ENCODE peak calls at places on chromosomes 5 and 9, in nine cellular contexts. K is stimulated activated CD4-positive, alpha-beta T cell treated with anti-CD3 and anti-CD28 coated beads, Interleukin-1b, Interleukin-23, amount 100 ng/mL, for 48 hours; D is activated T-helper 1 cell treated with Interleukin-2 at 50 U/mL for 16 hours; X is stimulated activated naive CD4-positive, alpha-beta T cell; M is Kasumi-1; S is activated CD4-positive, alpha-beta T cell treated with anti-CD3 and anti-CD28 coated beads, Interleukin-2, amount 10 ng/mL, durations not matched to agents 7 days and 5 days; P is NCI-H1436; V is fibroblast of mammary gland; G is Caki2. Y is an unnamed sample.

GRCh38 chr9:96567203-96567700 is 52.4 kb downstream of the CDC14B start:
- DNase-seq in S (no peak), X (peak), D (no peak), M (peak), G (no peak), P (no peak), V (peak), K (no peak), Y (no peak)

GRCh38 chr5:106759581-106759980 is 911.2 kb downstream of the EFNA5 start:
- DNase-seq in P (no peak), X (no peak), D (no peak), M (no peak), V (peak), G (no peak), K (no peak), S (no peak), Y (peak)

GRCh38 chr9:84139296-84140100 is 158.9 kb downstream of the RMI1 start:
- DNase-seq in X (no peak), D (no peak), S (no peak), P (peak), M (no peak), G (peak), K (no peak), V (peak), Y (no peak)

GRCh38 chr5:20353481-20353880 is 365.5 kb upstream of the CDH18 start:
- DNase-seq in D (no peak), K (no peak), X (no peak), M (no peak), S (no peak), G (no peak), V (no peak), P (no peak), Y (no peak)

GRCh38 chr9:71941060-71941568 is 29.7 kb downstream of the C9orf85 start:
- DNase-seq in X (no peak), P (no peak), D (no peak), G (no peak), K (no peak), V (peak), M (no peak), S (no peak), Y (peak)

GRCh38 chr5:124064956-124065355 is 553.0 kb downstream of the CSNK1G3 start:
- DNase-seq in S (no peak), G (no peak), X (no peak), K (no peak), V (peak), M (no peak), D (no peak), P (no peak), Y (no peak)

GRCh38 chr5:14660836-14661235 is 3.7 kb upstream of the OTULIN start:
- DNase-seq in M (no peak), V (peak), X (no peak), S (no peak), G (no peak), K (no peak), P (no peak), D (no peak), Y (peak)

GRCh38 chr9:110578896-110579752 is at the start of gene SVEP1:
- DNase-seq in V (peak), M (no peak), P (no peak), G (peak), D (no peak), K (no peak), S (no peak), X (no peak), Y (peak)

GRCh38 chr9:130845901-130846381 is 10.9 kb downstream of the ABL1 start:
- DNase-seq in P (no peak), D (no peak), S (no peak), V (peak), M (no peak), G (peak), X (no peak), K (no peak), Y (peak)

GRCh38 chr9:130461218-130461630 is 16.5 kb downstream of the ASS1 start:
- DNase-seq in M (peak), K (peak), X (peak), D (peak), V (peak), G (peak), S (peak), P (peak), Y (peak)

GRCh38 chr5:143154495-143155375 is 248.8 kb downstream of the NR3C1 start:
- DNase-seq in D (no peak), X (no peak), V (peak), S (no peak), K (no peak), P (no peak), M (no peak), G (no peak), Y (peak)

GRCh38 chr5:53406630-53407316 is 73.7 kb upstream of the FST start:
- DNase-seq in K (no peak), D (no peak), G (peak), X (no peak), M (no peak), V (peak), P (no peak), S (no peak), Y (peak)

GRCh38 chr5:43482490-43483064 is 1.1 kb downstream of the TMEM267 start:
- DNase-seq in S (no peak), P (no peak), D (no peak), V (no peak), X (no peak), K (no peak), G (no peak), M (peak), Y (peak)

GRCh38 chr9:134644715-134645606 is 3.4 kb downstream of the COL5A1 start:
- DNase-seq in K (no peak), D (no peak), G (no peak), P (no peak), V (peak), S (no peak), M (no peak), X (no peak), Y (peak)

GRCh38 chr5:72661405-72661804 is 154.2 kb upstream of the ZNF366 start:
- DNase-seq in M (no peak), V (peak), P (no peak), X (no peak), D (no peak), G (no peak), S (no peak), K (no peak), Y (peak)

GRCh38 chr5:173720341-173721258 is 104.2 kb upstream of the BOD1 start:
- DNase-seq in X (no peak), P (no peak), M (no peak), D (no peak), K (no peak), S (no peak), V (no peak), G (no peak), Y (no peak)

GRCh38 chr5:53037141-53037859 is 48.1 kb downstream of the ITGA2 start:
- DNase-seq in G (no peak), K (no peak), D (no peak), S (no peak), X (no peak), M (no peak), V (peak), P (no peak), Y (peak)

GRCh38 chr5:61659221-61659696 is 327.2 kb downstream of the ZSWIM6 start:
- DNase-seq in V (no peak), G (no peak), S (no peak), X (no peak), D (no peak), P (no peak), M (no peak), K (no peak), Y (no peak)

GRCh38 chr5:78672154-78672553 is 23.6 kb upstream of the LHFPL2 start:
- DNase-seq in P (no peak), X (no peak), D (no peak), M (no peak), V (no peak), K (no peak), S (no peak), G (no peak), Y (no peak)

GRCh38 chr5:39266442-39266841 is 47.1 kb upstream of the FYB1 start:
- DNase-seq in V (peak), M (peak), S (no peak), G (no peak), X (no peak), K (no peak), D (no peak), P (no peak), Y (peak)

GRCh38 chr9:106717686-106718085 is 145.3 kb upstream of the ZNF462 start:
- DNase-seq in P (no peak), D (no peak), G (no peak), K (no peak), V (peak), X (no peak), S (no peak), M (no peak), Y (peak)

GRCh38 chr5:110896901-110897300 is 158.1 kb downstream of the SLC25A46 start:
- DNase-seq in P (no peak), K (no peak), X (no peak), S (no peak), V (peak), M (no peak), G (no peak), D (no peak), Y (peak)

GRCh38 chr5:164191240-164191639 is 685.8 kb downstream of the MAT2B start:
- DNase-seq in K (no peak), S (no peak), X (no peak), P (no peak), D (no peak), V (peak), M (no peak), G (no peak), Y (peak)

GRCh38 chr9:98162638-98163037 is 29.8 kb downstream of the CORO2A start:
- DNase-seq in G (no peak), M (no peak), K (no peak), P (no peak), S (no peak), V (no peak), D (no peak), X (no peak), Y (no peak)

GRCh38 chr5:180470966-180471582 is 23.1 kb upstream of the CNOT6 start:
- DNase-seq in S (peak), X (peak), P (peak), K (peak), D (no peak), V (peak), G (peak), M (peak), Y (peak)

GRCh38 chr9:14098102-14098501 is 215.8 kb downstream of the NFIB start:
- DNase-seq in V (peak), D (no peak), S (no peak), X (no peak), P (no peak), K (no peak), G (peak), M (no peak), Y (no peak)

GRCh38 chr9:6997330-6997729 is 239.6 kb downstream of the KDM4C start:
- DNase-seq in D (no peak), M (no peak), V (no peak), P (no peak), K (no peak), X (no peak), G (no peak), S (no peak), Y (no peak)

GRCh38 chr9:96022445-96023031 is 147.0 kb downstream of the ERCC6L2 start:
- DNase-seq in X (no peak), V (no peak), G (no peak), M (no peak), S (no peak), P (no peak), D (no peak), K (no peak), Y (no peak)

GRCh38 chr9:129852575-129852974 is 17.3 kb downstream of the USP20 start:
- DNase-seq in G (no peak), P (no peak), V (no peak), S (no peak), K (no peak), M (no peak), D (no peak), X (no peak), Y (no peak)

GRCh38 chr5:135488727-135489465 is 36.7 kb upstream of the TIFAB start:
- DNase-seq in M (no peak), D (no peak), G (peak), S (no peak), K (no peak), P (peak), X (no peak), V (peak), Y (peak)

GRCh38 chr9:110031511-110032173 is 176.3 kb downstream of the C9orf152 start:
- DNase-seq in M (no peak), D (no peak), P (no peak), G (peak), V (peak), S (no peak), K (no peak), X (no peak), Y (peak)

GRCh38 chr5:117736693-117737092 is 1162.1 kb upstream of the SEMA6A start:
- DNase-seq in P (no peak), S (no peak), K (no peak), X (no peak), G (no peak), V (no peak), M (no peak), D (no peak), Y (no peak)

GRCh38 chr5:100828071-100828689 is 74.9 kb downstream of the ST8SIA4 start:
- DNase-seq in X (no peak), K (no peak), S (no peak), G (no peak), D (no peak), M (peak), V (no peak), P (no peak), Y (no peak)

Y was measured in ELR.